ENCODE peak calls at places on chromosome 14, in nine cellular contexts. G is left cardiac atrium, A is breast epithelium, W is epithelial cell of proximal tubule, Y is NCI-H1694, C is MV-4-11, S is HFF-Myc, J is fibroblast of the aortic adventitia, D is NCI-H345. V is an unnamed sample.
A peak's percentile ranks its signal among the peaks of the same experiment; 100 is the strongest.

GRCh38 chr14:37903561-37904191 is 304.0 kb upstream of the SSTR1 start:
- DNase-seq in G (no peak), A (no peak), W (peak; percentile 1), Y (peak; percentile 65), C (peak; percentile 7), S (peak; percentile 49), J (peak; percentile 60), D (peak; percentile 64), V (no peak)

GRCh38 chr14:82354126-82354525 is 820.5 kb upstream of the SEL1L start:
- DNase-seq in G (no peak), A (no peak), W (no peak), Y (no peak), C (no peak), S (no peak), J (no peak), D (no peak), V (no peak)

GRCh38 chr14:75176142-75176820 is at the start of gene TMED10:
- DNase-seq in G (peak; percentile 92), A (peak; percentile 85), W (peak; percentile 75), Y (peak; percentile 95), C (no peak), S (peak; percentile 63), J (peak; percentile 91), D (peak; percentile 93), V (peak; percentile 57)

GRCh38 chr14:101469382-101470251 is 91.7 kb upstream of the DIO3 start:
- DNase-seq in G (no peak), A (no peak), W (no peak), Y (no peak), C (no peak), S (no peak), J (no peak), D (no peak), V (no peak)

GRCh38 chr14:105474478-105475268 is at the start of gene CRIP2:
- DNase-seq in G (peak; percentile 72), A (no peak), W (no peak), Y (no peak), C (no peak), S (no peak), J (no peak), D (peak; percentile 80), V (peak; percentile 95)

GRCh38 chr14:58072288-58073071 is 79.5 kb downstream of the ARMH4 start:
- DNase-seq in G (peak; percentile 24), A (no peak), W (no peak), Y (peak; percentile 76), C (peak; percentile 36), S (no peak), J (peak; percentile 88), D (peak; percentile 64), V (peak; percentile 20)

GRCh38 chr14:70886421-70887206 is 20.6 kb upstream of the PCNX1 start:
- DNase-seq in G (no peak), A (no peak), W (no peak), Y (no peak), C (peak; percentile 96), S (no peak), J (no peak), D (no peak), V (no peak)

GRCh38 chr14:57371013-57371412 is 19.4 kb upstream of the NAA30 start:
- DNase-seq in G (no peak), A (no peak), W (no peak), Y (no peak), C (no peak), S (no peak), J (no peak), D (no peak), V (no peak)

GRCh38 chr14:21136024-21136423 is 19.8 kb downstream of the OR5AU1 start:
- DNase-seq in G (no peak), A (no peak), W (no peak), Y (no peak), C (peak; percentile 3), S (no peak), J (peak; percentile 26), D (no peak), V (no peak)

GRCh38 chr14:105023791-105024480 is 3.1 kb upstream of the CDCA4 start:
- DNase-seq in G (no peak), A (no peak), W (peak; percentile 74), Y (no peak), C (no peak), S (no peak), J (peak; percentile 47), D (no peak), V (no peak)

GRCh38 chr14:30525833-30526232 is 33.1 kb upstream of the G2E3 start:
- DNase-seq in G (no peak), A (no peak), W (no peak), Y (no peak), C (no peak), S (peak; percentile 17), J (no peak), D (no peak), V (no peak)

GRCh38 chr14:60964901-60965300 is 16.0 kb downstream of the TRMT5 start:
- DNase-seq in G (no peak), A (no peak), W (no peak), Y (no peak), C (no peak), S (no peak), J (no peak), D (no peak), V (no peak)

GRCh38 chr14:104676694-104677505 is 12.5 kb upstream of the INF2 start:
- DNase-seq in G (peak; percentile 39), A (no peak), W (no peak), Y (no peak), C (no peak), S (no peak), J (no peak), D (no peak), V (no peak)

GRCh38 chr14:59274991-59275391 is 86.5 kb downstream of the DAAM1 start:
- DNase-seq in G (no peak), A (no peak), W (peak; percentile 33), Y (no peak), C (no peak), S (no peak), J (no peak), D (no peak), V (no peak)

GRCh38 chr14:93629636-93630035 is 158.6 kb downstream of the PRIMA1 start:
- DNase-seq in G (no peak), A (no peak), W (no peak), Y (no peak), C (no peak), S (no peak), J (no peak), D (no peak), V (no peak)

GRCh38 chr14:76832503-76832988 is 6.3 kb downstream of the LRRC74A start:
- DNase-seq in G (no peak), A (no peak), W (peak; percentile 59), Y (no peak), C (peak; percentile 81), S (no peak), J (no peak), D (no peak), V (no peak)

GRCh38 chr14:104392001-104392395 is 187.6 kb upstream of the C14orf180 start:
- DNase-seq in G (no peak), A (no peak), W (no peak), Y (no peak), C (no peak), S (no peak), J (no peak), D (no peak), V (no peak)

GRCh38 chr14:88553886-88554457 is 835 bp downstream of the PTPN21 start:
- DNase-seq in G (no peak), A (no peak), W (no peak), Y (no peak), C (no peak), S (no peak), J (peak; percentile 42), D (no peak), V (no peak)

GRCh38 chr14:68343534-68344093 is 449.3 kb downstream of the ZFP36L1 start:
- DNase-seq in G (no peak), A (no peak), W (no peak), Y (no peak), C (no peak), S (no peak), J (no peak), D (no peak), V (no peak)

GRCh38 chr14:63642656-63643382 is 1.1 kb upstream of the WDR89 start:
- DNase-seq in G (no peak), A (no peak), W (peak; percentile 7), Y (no peak), C (no peak), S (no peak), J (no peak), D (no peak), V (no peak)

GRCh38 chr14:54220122-54220691 is 176.6 kb upstream of the CDKN3 start:
- DNase-seq in G (peak; percentile 26), A (no peak), W (no peak), Y (no peak), C (no peak), S (no peak), J (no peak), D (no peak), V (no peak)

GRCh38 chr14:105271224-105271890 is 23.0 kb downstream of the BTBD6 start:
- DNase-seq in G (no peak), A (no peak), W (no peak), Y (no peak), C (no peak), S (no peak), J (no peak), D (no peak), V (no peak)

V was measured in D721Med.